ENCODE peak calls at places on chromosome 3, in five cellular contexts. One of them, this sample, is unnamed.
A peak's percentile ranks its signal among the peaks of the same experiment; 100 is the strongest.

GRCh38 chr3:158313344-158313927 is 203.5 kb downstream of the RSRC1 start:
- DNase-seq in PC-3: peak; percentile 56
- DNase-seq in neural progenitor cell: peak; percentile 27
- DNase-seq in GM23338: peak; percentile 55
- DNase-seq in OCI-LY7: peak; percentile 52
- DNase-seq in this sample: peak; percentile 54

GRCh38 chr3:169342652-169343051 is 320.9 kb downstream of the MECOM start:
- DNase-seq in neural progenitor cell: peak; percentile 21
- DNase-seq in GM23338: peak; percentile 34
- DNase-seq in PC-3: no peak
- DNase-seq in OCI-LY7: no peak
- DNase-seq in this sample: no peak

GRCh38 chr3:131630117-131630516 is 127.3 kb upstream of the MRPL3 start:
- DNase-seq in OCI-LY7: no peak
- DNase-seq in neural progenitor cell: no peak
- DNase-seq in PC-3: peak; percentile 5
- DNase-seq in GM23338: no peak
- DNase-seq in this sample: no peak

GRCh38 chr3:130759692-130760338 is 13.2 kb upstream of the PIK3R4 start:
- DNase-seq in PC-3: peak; percentile 71
- DNase-seq in GM23338: peak; percentile 81
- DNase-seq in OCI-LY7: peak; percentile 64
- DNase-seq in neural progenitor cell: peak; percentile 66
- DNase-seq in this sample: peak; percentile 55

GRCh38 chr3:16382852-16383251 is 117.8 kb downstream of the OXNAD1 start:
- DNase-seq in neural progenitor cell: no peak
- DNase-seq in OCI-LY7: no peak
- DNase-seq in PC-3: no peak
- DNase-seq in GM23338: no peak
- DNase-seq in this sample: no peak

GRCh38 chr3:179292440-179292839 is 30.4 kb upstream of the ZNF639 start:
- DNase-seq in GM23338: no peak
- DNase-seq in neural progenitor cell: no peak
- DNase-seq in PC-3: no peak
- DNase-seq in OCI-LY7: no peak
- DNase-seq in this sample: no peak

GRCh38 chr3:128875556-128876120 is 3.8 kb upstream of the ACAD9 start:
- DNase-seq in OCI-LY7: peak; percentile 54
- DNase-seq in neural progenitor cell: peak; percentile 78
- DNase-seq in GM23338: peak; percentile 86
- DNase-seq in PC-3: peak; percentile 3
- DNase-seq in this sample: peak; percentile 58

GRCh38 chr3:173958805-173959204 is 561.3 kb downstream of the NLGN1 start:
- DNase-seq in OCI-LY7: no peak
- DNase-seq in PC-3: no peak
- DNase-seq in GM23338: no peak
- DNase-seq in neural progenitor cell: no peak
- DNase-seq in this sample: no peak

GRCh38 chr3:11211531-11212300 is 57.4 kb downstream of the HRH1 start:
- DNase-seq in neural progenitor cell: peak; percentile 13
- DNase-seq in GM23338: peak; percentile 23
- DNase-seq in OCI-LY7: no peak
- DNase-seq in PC-3: no peak
- DNase-seq in this sample: no peak

GRCh38 chr3:72617420-72618024 is 230.7 kb downstream of the SHQ1 start:
- DNase-seq in neural progenitor cell: no peak
- DNase-seq in PC-3: no peak
- DNase-seq in GM23338: no peak
- DNase-seq in OCI-LY7: no peak
- DNase-seq in this sample: no peak

GRCh38 chr3:150278843-150279341 is 129.2 kb upstream of the TSC22D2 start:
- DNase-seq in OCI-LY7: no peak
- DNase-seq in PC-3: no peak
- DNase-seq in neural progenitor cell: peak; percentile 42
- DNase-seq in GM23338: peak; percentile 35
- DNase-seq in this sample: no peak

GRCh38 chr3:64160000-64160690 is 65.1 kb downstream of the PRICKLE2 start:
- DNase-seq in GM23338: no peak
- DNase-seq in neural progenitor cell: no peak
- DNase-seq in PC-3: no peak
- DNase-seq in OCI-LY7: no peak
- DNase-seq in this sample: no peak

GRCh38 chr3:46480481-46481195 is 15.9 kb upstream of the LTF start:
- DNase-seq in neural progenitor cell: no peak
- DNase-seq in PC-3: no peak
- DNase-seq in GM23338: no peak
- DNase-seq in OCI-LY7: no peak
- DNase-seq in this sample: no peak

GRCh38 chr3:15495461-15496340 is 25.8 kb downstream of the COLQ start:
- DNase-seq in OCI-LY7: no peak
- DNase-seq in GM23338: no peak
- DNase-seq in PC-3: no peak
- DNase-seq in neural progenitor cell: no peak
- DNase-seq in this sample: no peak

GRCh38 chr3:197547618-197548017 is 8.2 kb downstream of the BDH1 start:
- DNase-seq in neural progenitor cell: peak; percentile 69
- DNase-seq in OCI-LY7: no peak
- DNase-seq in PC-3: no peak
- DNase-seq in GM23338: peak; percentile 70
- DNase-seq in this sample: no peak

GRCh38 chr3:99529265-99529664 is 109.1 kb upstream of the COL8A1 start:
- DNase-seq in PC-3: no peak
- DNase-seq in neural progenitor cell: no peak
- DNase-seq in GM23338: no peak
- DNase-seq in OCI-LY7: no peak
- DNase-seq in this sample: no peak

GRCh38 chr3:141262306-141262705 is 30.7 kb downstream of the PXYLP1 start:
- DNase-seq in OCI-LY7: no peak
- DNase-seq in PC-3: no peak
- DNase-seq in neural progenitor cell: no peak
- DNase-seq in GM23338: no peak
- DNase-seq in this sample: no peak

GRCh38 chr3:156304406-156304805 is 184.0 kb downstream of the KCNAB1 start:
- DNase-seq in PC-3: peak; percentile 58
- DNase-seq in GM23338: no peak
- DNase-seq in neural progenitor cell: no peak
- DNase-seq in OCI-LY7: no peak
- DNase-seq in this sample: no peak

GRCh38 chr3:172606021-172606420 is 82.8 kb upstream of the TNFSF10 start:
- DNase-seq in neural progenitor cell: no peak
- DNase-seq in OCI-LY7: no peak
- DNase-seq in PC-3: no peak
- DNase-seq in GM23338: no peak
- DNase-seq in this sample: no peak

GRCh38 chr3:169812124-169812843 is 386 bp upstream of the LRRIQ4 start:
- DNase-seq in neural progenitor cell: peak; percentile 82
- DNase-seq in GM23338: peak; percentile 76
- DNase-seq in PC-3: peak; percentile 58
- DNase-seq in OCI-LY7: peak; percentile 60
- DNase-seq in this sample: peak; percentile 87

DNA sequence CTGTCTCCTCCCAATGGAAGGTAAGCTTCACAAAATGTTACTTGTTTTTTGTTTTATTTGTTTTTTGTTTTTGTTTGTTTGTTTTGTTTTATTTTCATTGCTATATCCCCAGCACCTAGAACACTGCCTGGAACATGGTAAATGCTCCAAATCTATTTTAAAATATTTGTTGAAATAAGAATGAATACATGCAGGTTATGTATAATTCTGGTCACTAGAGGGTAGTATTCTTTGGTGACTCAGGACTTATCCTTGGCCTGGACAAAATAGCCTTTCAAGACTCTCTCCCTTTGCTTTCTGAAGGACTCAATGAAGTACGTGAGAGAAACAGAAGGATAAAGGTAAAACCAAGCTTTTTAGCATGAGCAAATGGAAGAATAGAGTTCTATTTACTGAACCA is 46.9 kb upstream of the PPP2R3A start:
- DNase-seq in neural progenitor cell: peak; percentile 26
- DNase-seq in PC-3: peak; percentile 52
- DNase-seq in OCI-LY7: no peak
- DNase-seq in GM23338: peak; percentile 59
- DNase-seq in this sample: peak; percentile 30
- TF ChIP-seq EZH2phosphoT487 in neural progenitor cell: no peak
- TF ChIP-seq EZH2phosphoT487 in PC-3: no peak
- TF ChIP-seq EZH2phosphoT487 in OCI-LY7: no peak
- TF ChIP-seq EZH2phosphoT487 in GM23338: no peak
- TF ChIP-seq EZH2phosphoT487 in this sample: no peak

DNA sequence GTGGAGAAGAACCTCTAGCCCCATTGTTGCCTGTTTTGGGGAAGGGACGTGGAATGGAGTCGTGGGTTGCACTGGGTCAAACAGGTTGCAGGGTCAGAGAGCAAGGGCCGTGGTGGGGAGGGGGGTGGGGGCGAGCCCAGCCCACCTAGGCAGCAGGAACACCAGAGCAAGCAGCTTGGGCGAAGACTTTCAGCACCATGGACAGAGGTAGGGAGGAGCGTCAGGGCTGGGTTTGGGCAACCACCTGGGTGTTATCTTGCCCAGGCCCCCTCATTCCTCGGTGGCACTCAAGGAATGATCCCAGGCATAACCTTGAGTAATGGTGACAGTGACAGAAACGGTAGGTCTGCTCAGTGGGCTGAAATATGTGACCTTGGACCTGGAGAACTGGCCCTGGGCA is 45.9 kb upstream of the TMEM115 start:
- DNase-seq in OCI-LY7: peak; percentile 34
- DNase-seq in GM23338: peak; percentile 80
- DNase-seq in PC-3: peak; percentile 26
- DNase-seq in neural progenitor cell: peak; percentile 86
- DNase-seq in this sample: no peak
- TF ChIP-seq EZH2phosphoT487 in OCI-LY7: no peak
- TF ChIP-seq EZH2phosphoT487 in GM23338: no peak
- TF ChIP-seq EZH2phosphoT487 in PC-3: no peak
- TF ChIP-seq EZH2phosphoT487 in neural progenitor cell: no peak
- TF ChIP-seq EZH2phosphoT487 in this sample: no peak

GRCh38 chr3:123419850-123420292 is 29.0 kb downstream of the ADCY5 start:
- DNase-seq in PC-3: no peak
- DNase-seq in OCI-LY7: no peak
- DNase-seq in neural progenitor cell: no peak
- DNase-seq in GM23338: no peak
- DNase-seq in this sample: no peak
- TF ChIP-seq EZH2phosphoT487 in PC-3: no peak
- TF ChIP-seq EZH2phosphoT487 in OCI-LY7: no peak
- TF ChIP-seq EZH2phosphoT487 in neural progenitor cell: no peak
- TF ChIP-seq EZH2phosphoT487 in GM23338: no peak
- TF ChIP-seq EZH2phosphoT487 in this sample: no peak

DNA sequence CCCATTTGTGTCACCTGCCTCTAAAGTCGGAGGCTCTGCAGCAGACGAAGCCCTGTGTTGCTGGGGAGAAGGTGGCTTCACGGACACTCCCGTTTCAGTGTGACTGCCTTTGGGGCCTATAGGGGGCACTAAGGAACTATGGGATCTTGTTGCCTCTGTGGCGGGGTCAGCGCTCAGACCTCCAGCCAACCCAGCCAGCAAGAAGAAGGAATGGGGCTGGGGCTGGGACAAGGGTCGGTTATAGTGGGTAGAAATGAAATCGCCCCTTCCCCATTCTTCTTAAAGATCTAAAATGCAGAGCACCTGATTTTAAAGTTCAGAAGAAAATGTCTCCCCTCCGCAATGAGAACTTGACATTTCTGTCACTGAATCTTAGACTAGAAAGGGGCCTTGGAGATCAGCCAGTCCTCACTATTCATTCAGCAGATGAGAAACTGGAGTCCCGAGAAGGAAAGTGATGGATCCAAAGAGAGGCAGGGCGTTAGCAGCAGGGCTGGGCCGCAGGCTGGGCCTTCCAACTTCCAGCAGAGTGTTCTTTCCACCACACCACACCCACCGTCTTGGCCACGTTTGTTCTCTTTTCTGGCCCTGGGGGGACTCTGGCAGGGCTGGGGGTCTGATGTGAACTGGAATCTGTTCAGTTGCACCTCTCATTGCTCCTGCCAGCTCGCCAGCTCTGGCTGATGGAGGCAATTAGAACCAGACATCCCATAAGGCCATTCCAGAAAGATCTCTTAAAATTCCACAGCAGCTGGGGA is 195.4 kb downstream of the OPA1 start:
- DNase-seq in OCI-LY7: peak; percentile 81
- DNase-seq in PC-3: peak; percentile 75
- DNase-seq in neural progenitor cell: peak; percentile 90
- DNase-seq in GM23338: peak; percentile 88
- DNase-seq in this sample: peak; percentile 75
- TF ChIP-seq EZH2phosphoT487 in OCI-LY7: no peak
- TF ChIP-seq EZH2phosphoT487 in PC-3: no peak
- TF ChIP-seq EZH2phosphoT487 in neural progenitor cell: no peak
- TF ChIP-seq EZH2phosphoT487 in GM23338: no peak
- TF ChIP-seq EZH2phosphoT487 in this sample: no peak

This sample was measured in SK-N-SH.